ENCODE peak calls at places on chromosomes 2 and 18, in seven cellular contexts. W is neural progenitor cell, J is AG04450, E is AG04449, Z is astrocyte of the spinal cord, L is endothelial cell of umbilical vein, A is cardiac fibroblast. F is an unnamed sample.

GRCh38 chr2:180573951-180574350 is 406.5 kb upstream of the UBE2E3 start:
- DNase-seq in W (no peak), J (no peak), E (no peak), Z (peak), L (no peak), A (peak), F (no peak)

GRCh38 chr18:35386600-35387366 is 9.6 kb upstream of the ZNF396 start:
- DNase-seq in W (peak), J (peak), E (no peak), Z (peak), L (peak), A (peak), F (peak)

GRCh38 chr2:46942143-46942526 is 26.5 kb upstream of the MCFD2 start:
- DNase-seq in W (peak), J (no peak), E (no peak), Z (no peak), L (peak), A (no peak), F (no peak)

GRCh38 chr2:31136732-31137131 is 1.5 kb downstream of the GALNT14 start:
- DNase-seq in W (no peak), J (no peak), E (no peak), Z (no peak), L (no peak), A (no peak), F (no peak)

GRCh38 chr2:85605406-85606115 is 3.1 kb upstream of the TMEM150A start:
- DNase-seq in W (no peak), J (peak), E (peak), Z (peak), L (peak), A (peak), F (no peak)

GRCh38 chr18:78721281-78721949 is 258.2 kb upstream of the SALL3 start:
- DNase-seq in W (peak), J (no peak), E (no peak), Z (no peak), L (no peak), A (no peak), F (no peak)

GRCh38 chr18:58314284-58314683 is 270.3 kb downstream of the NEDD4L start:
- DNase-seq in W (no peak), J (peak), E (peak), Z (peak), L (peak), A (peak), F (no peak)

GRCh38 chr2:28395334-28396061 is 2.8 kb downstream of the FOSL2 start:
- DNase-seq in W (no peak), J (no peak), E (no peak), Z (peak), L (peak), A (peak), F (no peak)

GRCh38 chr18:3585656-3586509 is 135.9 kb downstream of the TGIF1 start:
- DNase-seq in W (peak), J (no peak), E (no peak), Z (peak), L (peak), A (peak), F (peak)

GRCh38 chr2:12890071-12890470 is 173.3 kb downstream of the TRIB2 start:
- DNase-seq in W (no peak), J (no peak), E (no peak), Z (no peak), L (no peak), A (no peak), F (no peak)

DNA sequence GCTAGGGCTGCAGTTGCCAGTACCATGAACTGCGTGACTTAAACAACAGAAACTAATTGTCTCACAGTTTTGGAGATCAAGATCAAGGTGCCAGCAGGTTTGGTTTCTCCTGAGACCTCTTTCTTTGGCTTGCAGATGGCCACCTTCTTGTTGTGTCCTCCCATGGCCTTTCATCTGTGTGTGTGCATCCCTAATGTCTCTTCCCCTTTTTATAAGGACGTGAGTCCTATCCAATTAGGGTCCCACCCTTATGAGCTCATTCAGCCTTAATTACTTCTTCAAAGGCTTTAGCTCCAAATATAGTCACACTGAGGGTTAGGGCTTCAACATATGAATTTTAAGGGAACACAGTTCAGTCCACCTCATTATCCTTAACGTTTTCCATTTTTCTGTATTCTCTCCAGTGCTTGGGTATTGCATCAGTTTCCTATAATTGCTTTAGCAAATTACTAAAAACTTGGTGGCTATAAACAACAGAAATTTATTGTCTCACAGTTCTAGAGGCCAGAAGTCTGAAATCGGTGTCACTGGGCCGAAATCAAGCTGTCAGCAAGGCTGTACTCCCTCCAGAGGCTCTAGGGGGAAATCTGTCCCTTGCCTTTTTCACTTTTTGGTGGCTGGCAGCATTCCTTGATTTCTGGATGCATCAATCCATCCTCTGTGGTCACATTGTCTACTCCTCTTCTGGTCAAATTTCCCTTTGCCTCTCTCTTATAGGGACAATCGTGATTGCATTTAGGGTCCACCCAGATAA is 34.1 kb downstream of the CDC42EP3 start:
- DNase-seq in W (no peak), J (no peak), E (no peak), Z (no peak), L (no peak), A (no peak), F (no peak)
- TF ChIP-seq CTCF in W (no peak), J (peak), E (peak), Z (no peak), L (no peak), A (no peak), F (no peak)

GRCh38 chr2:176827269-176827668 is 385.3 kb upstream of the HNRNPA3 start:
- DNase-seq in W (no peak), J (no peak), E (no peak), Z (no peak), L (no peak), A (no peak), F (no peak)

GRCh38 chr2:176832086-176832485 is 380.5 kb upstream of the HNRNPA3 start:
- DNase-seq in W (no peak), J (no peak), E (no peak), Z (no peak), L (no peak), A (no peak), F (no peak)

GRCh38 chr2:176826356-176826755 is 386.2 kb upstream of the HNRNPA3 start:
- DNase-seq in W (no peak), J (no peak), E (no peak), Z (no peak), L (no peak), A (no peak), F (no peak)

GRCh38 chr2:176830362-176830761 is 382.2 kb upstream of the HNRNPA3 start:
- DNase-seq in W (peak), J (no peak), E (no peak), Z (no peak), L (no peak), A (no peak), F (peak)
- TF ChIP-seq CTCF in W (peak), J (peak), E (no peak), Z (no peak), L (no peak), A (no peak), F (peak)

DNA sequence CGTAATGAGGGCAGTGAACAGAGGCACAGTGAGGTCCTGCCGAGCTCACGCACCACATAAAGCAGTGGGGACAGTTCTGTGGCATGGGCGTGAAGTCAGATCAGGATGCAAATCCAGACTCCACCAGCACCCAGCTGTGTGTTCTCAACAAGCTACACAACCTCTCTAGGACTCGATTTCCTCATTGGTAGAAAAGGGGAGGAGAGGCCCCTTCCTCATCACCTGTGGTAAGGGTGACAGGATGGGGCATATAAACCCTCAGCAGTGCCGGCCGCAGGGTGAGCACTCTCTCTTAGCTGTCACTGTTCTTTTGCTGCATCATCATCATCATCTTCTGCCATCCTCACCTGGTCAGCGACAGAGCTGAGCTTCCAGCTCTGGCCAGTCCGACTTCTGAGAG is 54.8 kb downstream of the C2orf76 start:
- DNase-seq in W (no peak), J (no peak), E (no peak), Z (no peak), L (no peak), A (no peak), F (no peak)
- TF ChIP-seq CTCF in W (no peak), J (no peak), E (no peak), Z (no peak), L (no peak), A (no peak), F (no peak)

GRCh38 chr18:74229005-74229404 is 62.8 kb downstream of the CYB5A start:
- DNase-seq in W (no peak), J (no peak), E (no peak), Z (no peak), L (no peak), A (no peak), F (no peak)
- TF ChIP-seq CTCF in W (no peak), J (no peak), E (no peak), Z (no peak), L (no peak), A (no peak), F (no peak)

DNA sequence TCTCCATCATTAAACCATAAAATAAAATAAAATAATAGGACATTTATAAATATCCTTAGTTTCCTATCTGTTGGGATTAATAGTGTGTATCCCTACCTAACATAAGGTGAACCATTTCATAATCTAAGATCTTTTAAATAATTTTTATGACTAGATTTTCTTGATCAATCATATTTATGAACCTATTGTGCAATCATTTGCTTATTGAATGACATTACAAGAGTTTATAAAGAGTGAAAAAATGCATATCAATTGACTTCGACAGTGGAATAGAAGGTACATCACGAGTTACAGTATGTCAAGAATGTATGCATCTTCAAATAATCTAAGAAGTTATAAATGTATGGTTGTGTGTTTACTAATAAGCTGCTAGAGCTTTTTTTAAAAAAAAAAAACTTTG is 1554.8 kb upstream of the TMEFF2 start:
- DNase-seq in W (no peak), J (no peak), E (no peak), Z (no peak), L (no peak), A (no peak), F (no peak)
- TF ChIP-seq CTCF in W (no peak), J (no peak), E (no peak), Z (no peak), L (no peak), A (no peak), F (no peak)

DNA sequence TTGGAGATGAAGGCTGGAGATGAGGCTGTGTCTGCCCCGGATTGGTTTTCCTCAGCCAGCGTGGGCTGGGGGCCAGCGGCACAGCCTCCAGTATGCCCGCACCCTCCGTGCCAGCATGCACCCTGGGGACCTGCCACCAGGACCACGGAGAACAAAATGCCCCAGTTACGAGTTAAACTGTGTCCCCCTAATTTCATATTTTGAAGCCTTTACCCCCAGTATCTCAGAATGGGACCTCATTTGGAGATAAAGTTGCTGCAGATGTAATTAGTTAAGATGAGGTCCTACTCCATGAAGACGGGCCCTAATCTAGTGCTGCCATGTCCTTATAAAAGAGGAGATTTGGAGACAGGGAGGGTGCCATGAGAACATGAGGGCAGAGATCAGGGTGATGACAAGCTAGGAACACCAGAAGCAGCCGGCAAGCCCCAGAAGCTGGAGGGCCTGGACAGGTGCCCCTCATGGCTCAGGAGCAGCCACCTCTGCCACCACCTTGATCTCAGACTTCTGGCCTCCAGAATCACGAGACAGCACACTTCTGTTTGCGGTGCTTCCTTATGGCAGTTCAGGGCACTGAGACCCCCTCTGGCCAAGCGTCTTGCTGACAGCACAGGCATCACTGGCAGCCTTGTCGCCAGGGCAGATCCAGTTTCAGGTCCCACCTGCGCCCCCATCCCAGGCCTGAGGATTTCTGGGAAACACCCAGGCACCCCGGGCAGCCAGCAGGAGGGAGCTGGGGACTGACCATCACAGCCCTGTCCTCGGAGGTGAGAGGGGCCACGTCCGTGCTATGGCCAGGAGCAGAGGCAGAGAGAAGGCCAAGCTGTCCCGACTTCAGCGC is 29.4 kb downstream of the KIF1A start:
- DNase-seq in W (no peak), J (no peak), E (no peak), Z (no peak), L (no peak), A (no peak), F (peak)
- TF ChIP-seq CTCF in W (no peak), J (no peak), E (no peak), Z (no peak), L (no peak), A (no peak), F (no peak)

GRCh38 chr2:153163055-153163454 is 315.5 kb downstream of the RPRM start:
- DNase-seq in W (peak), J (no peak), E (no peak), Z (peak), L (no peak), A (no peak), F (peak)
- TF ChIP-seq CTCF in W (peak), J (no peak), E (no peak), Z (peak), L (no peak), A (peak), F (peak)

DNA sequence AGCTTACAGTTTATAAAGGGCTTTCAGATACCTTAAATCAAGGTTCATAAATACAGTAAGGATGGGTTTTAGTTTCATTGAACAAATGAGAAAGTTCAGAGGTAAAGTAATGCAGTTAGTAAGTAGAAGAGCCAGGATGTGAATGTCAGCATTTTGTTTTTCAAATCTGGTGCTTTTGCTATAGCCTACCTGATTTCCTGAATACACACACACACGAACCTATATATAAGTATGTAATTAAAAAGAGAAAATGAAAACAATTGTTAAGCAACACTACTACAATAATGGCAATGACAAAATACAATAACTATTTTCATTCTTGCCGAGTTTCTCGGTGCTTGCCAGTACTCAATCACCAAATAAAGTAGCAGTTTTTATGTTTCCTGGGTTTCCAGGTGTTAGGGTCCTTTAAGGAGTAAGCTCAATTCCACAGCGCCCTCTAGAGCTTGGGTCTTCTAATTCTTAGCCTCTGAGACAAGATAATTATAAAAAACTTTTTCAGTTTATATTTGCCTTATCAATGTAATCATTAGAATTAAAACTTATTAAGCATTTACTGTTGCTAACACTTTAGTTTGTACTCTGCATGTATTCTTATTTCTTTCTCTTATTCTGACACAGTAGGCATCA is 512.9 kb upstream of the ACVR2A start:
- DNase-seq in W (peak), J (no peak), E (no peak), Z (peak), L (no peak), A (peak), F (peak)
- TF ChIP-seq CTCF in W (peak), J (no peak), E (no peak), Z (peak), L (no peak), A (peak), F (peak)

GRCh38 chr2:1505031-1505441 is 91.8 kb downstream of the TPO start:
- DNase-seq in W (no peak), J (no peak), E (no peak), Z (no peak), L (no peak), A (no peak), F (no peak)
- TF ChIP-seq CTCF in W (no peak), J (no peak), E (no peak), Z (no peak), L (no peak), A (no peak), F (no peak)